ENCODE peak calls at places on chromosomes 1 and 21, in seven cellular contexts. One of them, this sample, is unnamed.

GRCh38 chr1:161013104-161013590 is 7.8 kb downstream of the F11R start:
- DNase-seq in transverse colon: no peak
- DNase-seq in ovary: no peak
- DNase-seq in K562: peak; percentile 34
- DNase-seq in upper lobe of left lung: no peak
- DNase-seq in H1: no peak
- DNase-seq in suprapubic skin: no peak
- DNase-seq in this sample: no peak

GRCh38 chr1:30525980-30526651 is 197.3 kb downstream of the MATN1 start:
- DNase-seq in transverse colon: no peak
- DNase-seq in ovary: no peak
- DNase-seq in K562: no peak
- DNase-seq in upper lobe of left lung: peak; percentile 23
- DNase-seq in H1: peak; percentile 33
- DNase-seq in suprapubic skin: peak; percentile 72
- DNase-seq in this sample: peak; percentile 23

GRCh38 chr1:99503276-99503747 is 142.6 kb upstream of the PALMD start:
- DNase-seq in transverse colon: no peak
- DNase-seq in ovary: peak; percentile 16
- DNase-seq in K562: peak; percentile 15
- DNase-seq in upper lobe of left lung: no peak
- DNase-seq in H1: no peak
- DNase-seq in suprapubic skin: no peak
- DNase-seq in this sample: no peak

GRCh38 chr1:112172294-112172882 is 182.9 kb upstream of the KCND3 start:
- DNase-seq in transverse colon: no peak
- DNase-seq in ovary: no peak
- DNase-seq in K562: peak; percentile 38
- DNase-seq in upper lobe of left lung: no peak
- DNase-seq in H1: peak; percentile 68
- DNase-seq in suprapubic skin: no peak
- DNase-seq in this sample: no peak

GRCh38 chr1:24978383-24979032 is 48.4 kb upstream of the RUNX3 start:
- DNase-seq in transverse colon: no peak
- DNase-seq in ovary: no peak
- DNase-seq in K562: no peak
- DNase-seq in upper lobe of left lung: no peak
- DNase-seq in H1: no peak
- DNase-seq in suprapubic skin: no peak
- DNase-seq in this sample: no peak

GRCh38 chr1:3481836-3482589 is 27.5 kb downstream of the ARHGEF16 start:
- DNase-seq in transverse colon: peak; percentile 40
- DNase-seq in ovary: no peak
- DNase-seq in K562: no peak
- DNase-seq in upper lobe of left lung: peak; percentile 82
- DNase-seq in H1: no peak
- DNase-seq in suprapubic skin: no peak
- DNase-seq in this sample: peak; percentile 83

GRCh38 chr1:211174375-211174774 is 40.4 kb upstream of the KCNH1 start:
- DNase-seq in transverse colon: no peak
- DNase-seq in ovary: no peak
- DNase-seq in K562: no peak
- DNase-seq in upper lobe of left lung: no peak
- DNase-seq in H1: no peak
- DNase-seq in suprapubic skin: no peak
- DNase-seq in this sample: no peak

GRCh38 chr1:7670334-7671145 is 100.6 kb upstream of the VAMP3 start:
- DNase-seq in transverse colon: no peak
- DNase-seq in ovary: no peak
- DNase-seq in K562: no peak
- DNase-seq in upper lobe of left lung: no peak
- DNase-seq in H1: peak; percentile 54
- DNase-seq in suprapubic skin: no peak
- DNase-seq in this sample: no peak

GRCh38 chr21:17343055-17343454 is 169.8 kb upstream of the CXADR start:
- DNase-seq in transverse colon: no peak
- DNase-seq in ovary: no peak
- DNase-seq in K562: peak; percentile 8
- DNase-seq in upper lobe of left lung: no peak
- DNase-seq in H1: no peak
- DNase-seq in suprapubic skin: no peak
- DNase-seq in this sample: no peak

GRCh38 chr1:44557756-44558155 is 116.5 kb downstream of the TMEM53 start:
- DNase-seq in transverse colon: no peak
- DNase-seq in ovary: no peak
- DNase-seq in K562: no peak
- DNase-seq in upper lobe of left lung: no peak
- DNase-seq in H1: no peak
- DNase-seq in suprapubic skin: no peak
- DNase-seq in this sample: no peak

GRCh38 chr1:4054957-4055676 is 155.0 kb upstream of the C1orf174 start:
- DNase-seq in transverse colon: no peak
- DNase-seq in ovary: no peak
- DNase-seq in K562: no peak
- DNase-seq in upper lobe of left lung: no peak
- DNase-seq in H1: peak; percentile 34
- DNase-seq in suprapubic skin: peak; percentile 71
- DNase-seq in this sample: no peak

GRCh38 chr1:53573931-53574330 is 114.7 kb downstream of the DMRTB1 start:
- DNase-seq in transverse colon: no peak
- DNase-seq in ovary: no peak
- DNase-seq in K562: no peak
- DNase-seq in upper lobe of left lung: no peak
- DNase-seq in H1: no peak
- DNase-seq in suprapubic skin: peak; percentile 37
- DNase-seq in this sample: no peak

GRCh38 chr1:1941868-1942752 is 23.0 kb upstream of the TMEM52 start:
- DNase-seq in transverse colon: no peak
- DNase-seq in ovary: no peak
- DNase-seq in K562: no peak
- DNase-seq in upper lobe of left lung: peak; percentile 53
- DNase-seq in H1: no peak
- DNase-seq in suprapubic skin: no peak
- DNase-seq in this sample: no peak

GRCh38 chr1:220300442-220301121 is 28.3 kb upstream of the RAB3GAP2 start:
- DNase-seq in transverse colon: peak; percentile 47
- DNase-seq in ovary: peak; percentile 40
- DNase-seq in K562: peak; percentile 58
- DNase-seq in upper lobe of left lung: no peak
- DNase-seq in H1: no peak
- DNase-seq in suprapubic skin: peak; percentile 82
- DNase-seq in this sample: peak; percentile 34

GRCh38 chr1:58618303-58618702 is 41.3 kb upstream of the TACSTD2 start:
- DNase-seq in transverse colon: peak; percentile 18
- DNase-seq in ovary: no peak
- DNase-seq in K562: no peak
- DNase-seq in upper lobe of left lung: no peak
- DNase-seq in H1: no peak
- DNase-seq in suprapubic skin: no peak
- DNase-seq in this sample: peak; percentile 70

GRCh38 chr1:115677172-115677542 is 35.4 kb downstream of the VANGL1 start:
- DNase-seq in transverse colon: no peak
- DNase-seq in ovary: no peak
- DNase-seq in K562: no peak
- DNase-seq in upper lobe of left lung: no peak
- DNase-seq in H1: no peak
- DNase-seq in suprapubic skin: no peak
- DNase-seq in this sample: no peak
- TF ChIP-seq EP300 in transverse colon: no peak
- TF ChIP-seq EP300 in ovary: no peak
- TF ChIP-seq EP300 in K562: no peak
- TF ChIP-seq EP300 in upper lobe of left lung: no peak
- TF ChIP-seq EP300 in H1: no peak
- TF ChIP-seq EP300 in suprapubic skin: no peak
- TF ChIP-seq EP300 in this sample: no peak

GRCh38 chr21:45042664-45043161 is 31.7 kb upstream of the ADARB1 start:
- DNase-seq in transverse colon: no peak
- DNase-seq in ovary: no peak
- DNase-seq in K562: no peak
- DNase-seq in upper lobe of left lung: peak; percentile 70
- DNase-seq in H1: no peak
- DNase-seq in suprapubic skin: no peak
- DNase-seq in this sample: no peak

GRCh38 chr21:45040114-45040715 is 34.2 kb upstream of the ADARB1 start:
- DNase-seq in transverse colon: no peak
- DNase-seq in ovary: no peak
- DNase-seq in K562: no peak
- DNase-seq in upper lobe of left lung: no peak
- DNase-seq in H1: peak; percentile 45
- DNase-seq in suprapubic skin: no peak
- DNase-seq in this sample: no peak

GRCh38 chr21:45041984-45042663 is 32.3 kb upstream of the ADARB1 start:
- DNase-seq in transverse colon: no peak
- DNase-seq in ovary: no peak
- DNase-seq in K562: no peak
- DNase-seq in upper lobe of left lung: no peak
- DNase-seq in H1: no peak
- DNase-seq in suprapubic skin: no peak
- DNase-seq in this sample: no peak

GRCh38 chr21:45040739-45041138 is 33.6 kb upstream of the ADARB1 start:
- DNase-seq in transverse colon: no peak
- DNase-seq in ovary: no peak
- DNase-seq in K562: no peak
- DNase-seq in upper lobe of left lung: peak; percentile 76
- DNase-seq in H1: peak; percentile 41
- DNase-seq in suprapubic skin: no peak
- DNase-seq in this sample: no peak

DNA sequence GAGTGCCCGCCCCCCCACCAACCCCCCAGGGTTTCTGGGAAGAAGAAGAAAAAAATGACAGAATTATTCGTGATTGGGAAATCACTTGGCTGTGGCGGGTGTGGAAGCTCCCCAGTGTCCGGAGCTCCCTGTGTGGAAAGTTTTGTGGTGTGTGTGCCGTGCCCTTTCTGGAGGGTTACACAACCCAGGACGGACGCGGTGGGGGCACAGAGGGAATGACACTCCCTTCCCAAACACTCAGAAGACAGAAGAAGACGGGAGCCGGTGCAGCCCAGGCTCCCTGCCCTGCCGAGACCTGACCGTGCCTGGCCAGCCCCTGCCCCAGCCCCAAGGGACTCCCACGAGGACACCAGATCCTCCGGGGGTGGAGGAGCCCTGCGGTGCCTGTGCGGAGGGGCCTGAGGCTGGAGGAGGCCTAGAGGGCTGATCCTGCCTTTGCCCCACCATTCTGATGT is 33.0 kb upstream of the ADARB1 start:
- DNase-seq in transverse colon: peak; percentile 61
- DNase-seq in ovary: peak; percentile 78
- DNase-seq in K562: no peak
- DNase-seq in upper lobe of left lung: peak; percentile 77
- DNase-seq in H1: no peak
- DNase-seq in suprapubic skin: peak; percentile 95
- DNase-seq in this sample: peak; percentile 50
- TF ChIP-seq EP300 in transverse colon: no peak
- TF ChIP-seq EP300 in ovary: peak; percentile 68
- TF ChIP-seq EP300 in K562: no peak
- TF ChIP-seq EP300 in upper lobe of left lung: peak; percentile 52
- TF ChIP-seq EP300 in H1: no peak
- TF ChIP-seq EP300 in suprapubic skin: no peak
- TF ChIP-seq EP300 in this sample: peak; percentile 36

GRCh38 chr1:176604461-176604860 is 141.5 kb downstream of the PAPPA2 start:
- DNase-seq in transverse colon: no peak
- DNase-seq in ovary: no peak
- DNase-seq in K562: no peak
- DNase-seq in upper lobe of left lung: no peak
- DNase-seq in H1: no peak
- DNase-seq in suprapubic skin: no peak
- DNase-seq in this sample: no peak

GRCh38 chr1:176605151-176605550 is 142.2 kb downstream of the PAPPA2 start:
- DNase-seq in transverse colon: no peak
- DNase-seq in ovary: no peak
- DNase-seq in K562: no peak
- DNase-seq in upper lobe of left lung: no peak
- DNase-seq in H1: no peak
- DNase-seq in suprapubic skin: no peak
- DNase-seq in this sample: no peak

GRCh38 chr1:176612791-176613190 is 149.8 kb downstream of the PAPPA2 start:
- DNase-seq in transverse colon: no peak
- DNase-seq in ovary: no peak
- DNase-seq in K562: no peak
- DNase-seq in upper lobe of left lung: no peak
- DNase-seq in H1: no peak
- DNase-seq in suprapubic skin: no peak
- DNase-seq in this sample: no peak

GRCh38 chr1:176609556-176610408 is 146.8 kb downstream of the PAPPA2 start:
- DNase-seq in transverse colon: no peak
- DNase-seq in ovary: no peak
- DNase-seq in K562: no peak
- DNase-seq in upper lobe of left lung: no peak
- DNase-seq in H1: no peak
- DNase-seq in suprapubic skin: no peak
- DNase-seq in this sample: no peak
- TF ChIP-seq EP300 in transverse colon: no peak
- TF ChIP-seq EP300 in ovary: no peak
- TF ChIP-seq EP300 in K562: no peak
- TF ChIP-seq EP300 in upper lobe of left lung: no peak
- TF ChIP-seq EP300 in H1: no peak
- TF ChIP-seq EP300 in suprapubic skin: no peak
- TF ChIP-seq EP300 in this sample: no peak

GRCh38 chr1:59703226-59703917 is 111.4 kb upstream of the HOOK1 start:
- DNase-seq in transverse colon: no peak
- DNase-seq in ovary: no peak
- DNase-seq in K562: no peak
- DNase-seq in upper lobe of left lung: no peak
- DNase-seq in H1: no peak
- DNase-seq in suprapubic skin: no peak
- DNase-seq in this sample: no peak
- TF ChIP-seq EP300 in transverse colon: no peak
- TF ChIP-seq EP300 in ovary: no peak
- TF ChIP-seq EP300 in K562: no peak
- TF ChIP-seq EP300 in upper lobe of left lung: no peak
- TF ChIP-seq EP300 in H1: no peak
- TF ChIP-seq EP300 in suprapubic skin: no peak
- TF ChIP-seq EP300 in this sample: no peak

GRCh38 chr1:62917805-62918204 is 133.9 kb downstream of the ATG4C start:
- DNase-seq in transverse colon: no peak
- DNase-seq in ovary: no peak
- DNase-seq in K562: no peak
- DNase-seq in upper lobe of left lung: no peak
- DNase-seq in H1: no peak
- DNase-seq in suprapubic skin: no peak
- DNase-seq in this sample: no peak

GRCh38 chr1:62917314-62917713 is 133.4 kb downstream of the ATG4C start:
- DNase-seq in transverse colon: no peak
- DNase-seq in ovary: no peak
- DNase-seq in K562: no peak
- DNase-seq in upper lobe of left lung: no peak
- DNase-seq in H1: no peak
- DNase-seq in suprapubic skin: no peak
- DNase-seq in this sample: no peak

GRCh38 chr1:62918706-62919105 is 134.8 kb downstream of the ATG4C start:
- DNase-seq in transverse colon: no peak
- DNase-seq in ovary: no peak
- DNase-seq in K562: no peak
- DNase-seq in upper lobe of left lung: no peak
- DNase-seq in H1: no peak
- DNase-seq in suprapubic skin: no peak
- DNase-seq in this sample: no peak
- TF ChIP-seq EP300 in transverse colon: no peak
- TF ChIP-seq EP300 in ovary: no peak
- TF ChIP-seq EP300 in K562: no peak
- TF ChIP-seq EP300 in upper lobe of left lung: no peak
- TF ChIP-seq EP300 in H1: no peak
- TF ChIP-seq EP300 in suprapubic skin: no peak
- TF ChIP-seq EP300 in this sample: no peak

GRCh38 chr1:43206721-43207228 is 34.6 kb downstream of the CFAP57 start:
- DNase-seq in transverse colon: no peak
- DNase-seq in ovary: no peak
- DNase-seq in K562: no peak
- DNase-seq in upper lobe of left lung: peak; percentile 47
- DNase-seq in H1: no peak
- DNase-seq in suprapubic skin: no peak
- DNase-seq in this sample: no peak
- TF ChIP-seq EP300 in transverse colon: no peak
- TF ChIP-seq EP300 in ovary: no peak
- TF ChIP-seq EP300 in K562: no peak
- TF ChIP-seq EP300 in upper lobe of left lung: peak; percentile 56
- TF ChIP-seq EP300 in H1: no peak
- TF ChIP-seq EP300 in suprapubic skin: no peak
- TF ChIP-seq EP300 in this sample: no peak

This sample was measured in stomach.